ENCODE peak calls at places on chromosome 13, in five cellular contexts. Z is cardiac muscle cell, J is body of pancreas, F is epithelial cell of proximal tubule, D is lower lobe of right lung. R is an unnamed sample.

GRCh38 chr13:48873598-48873997 is 102.1 kb upstream of the FNDC3A start:
- DNase-seq in J (no peak), Z (peak), D (no peak), F (no peak), R (no peak)

GRCh38 chr13:48896312-48896711 is 79.4 kb upstream of the FNDC3A start:
- DNase-seq in F (no peak), Z (peak), D (no peak), J (no peak), R (no peak)

GRCh38 chr13:90926459-90926858 is 421.0 kb upstream of the MIR17HG start:
- DNase-seq in J (peak), F (peak), D (no peak), Z (peak), R (no peak)

GRCh38 chr13:52798770-52799430 is 49.5 kb downstream of the PCDH8 start:
- DNase-seq in D (no peak), J (no peak), Z (no peak), F (no peak), R (no peak)

GRCh38 chr13:77372275-77372674 is 45.4 kb upstream of the MYCBP2 start:
- DNase-seq in Z (no peak), J (no peak), F (no peak), D (no peak), R (no peak)

GRCh38 chr13:50319603-50320296 is 304.5 kb downstream of the KCNRG start:
- DNase-seq in J (no peak), D (no peak), F (no peak), Z (peak), R (no peak)

GRCh38 chr13:34246511-34246910 is 428.6 kb downstream of the RFC3 start:
- DNase-seq in D (no peak), J (no peak), F (peak), Z (peak), R (no peak)

GRCh38 chr13:67353891-67354459 is 123.8 kb upstream of the PCDH9 start:
- DNase-seq in J (no peak), Z (peak), D (no peak), F (no peak), R (no peak)

GRCh38 chr13:95039415-95039814 is 261.8 kb downstream of the ABCC4 start:
- DNase-seq in F (no peak), Z (no peak), D (no peak), J (no peak), R (no peak)

GRCh38 chr13:46577656-46578589 is 25.0 kb downstream of the LRCH1 start:
- DNase-seq in J (no peak), Z (no peak), F (no peak), D (no peak), R (no peak)

GRCh38 chr13:105920375-105920774 is 615.1 kb downstream of the EFNB2 start:
- DNase-seq in J (no peak), D (no peak), F (peak), Z (peak), R (no peak)

GRCh38 chr13:25908390-25908789 is 143.4 kb downstream of the SHISA2 start:
- DNase-seq in F (peak), D (no peak), Z (no peak), J (no peak), R (no peak)

GRCh38 chr13:112592647-112593046 is 4.7 kb upstream of the TUBGCP3 start:
- DNase-seq in J (peak), Z (no peak), F (no peak), D (no peak), R (no peak)

GRCh38 chr13:114045113-114045735 is 71.3 kb upstream of the C13orf46 start:
- DNase-seq in Z (no peak), F (no peak), J (no peak), D (no peak), R (no peak)

GRCh38 chr13:113152894-113153809 is 5.3 kb upstream of the PROZ start:
- DNase-seq in J (peak), F (no peak), Z (peak), D (peak), R (peak)

GRCh38 chr13:34942732-34943674 is 933 bp downstream of the NBEA start:
- DNase-seq in D (peak), J (peak), Z (peak), F (no peak), R (peak)

GRCh38 chr13:40442826-40443225 is 223.6 kb downstream of the FOXO1 start:
- DNase-seq in J (no peak), F (no peak), D (no peak), Z (no peak), R (no peak)

GRCh38 chr13:109241160-109241559 is 545.2 kb downstream of the IRS2 start:
- DNase-seq in F (no peak), Z (no peak), J (no peak), D (no peak), R (no peak)

GRCh38 chr13:108322206-108322824 is 52.8 kb downstream of the TNFSF13B start:
- DNase-seq in D (no peak), J (no peak), F (no peak), Z (peak), R (no peak)

GRCh38 chr13:100301418-100301817 is 212.5 kb downstream of the PCCA start:
- DNase-seq in J (peak), D (no peak), F (no peak), Z (no peak), R (no peak)

GRCh38 chr13:76795701-76796695 is 90.2 kb downstream of the KCTD12 start:
- DNase-seq in Z (no peak), J (no peak), D (no peak), F (no peak), R (no peak)

GRCh38 chr13:67048793-67049150 is 181.4 kb downstream of the PCDH9 start:
- DNase-seq in D (no peak), J (no peak), Z (peak), F (no peak), R (no peak)

GRCh38 chr13:38415233-38415632 is 65.6 kb downstream of the UFM1 start:
- DNase-seq in Z (no peak), J (no peak), F (no peak), D (no peak), R (no peak)

GRCh38 chr13:38418286-38418685 is 68.6 kb downstream of the UFM1 start:
- DNase-seq in F (no peak), Z (no peak), J (no peak), D (no peak), R (no peak)

GRCh38 chr13:38417241-38417640 is 67.6 kb downstream of the UFM1 start:
- DNase-seq in D (no peak), F (no peak), J (no peak), Z (no peak), R (no peak)

GRCh38 chr13:38419312-38419873 is 69.7 kb downstream of the UFM1 start:
- DNase-seq in Z (no peak), D (no peak), F (no peak), J (no peak), R (no peak)

GRCh38 chr13:38417727-38418126 is 68.1 kb downstream of the UFM1 start:
- DNase-seq in Z (peak), D (no peak), J (no peak), F (no peak), R (no peak)
- TF ChIP-seq CTCF in Z (peak), D (no peak), J (no peak), F (peak), R (no peak)

GRCh38 chr13:37806666-37807065 is 62.9 kb downstream of the TRPC4 start:
- DNase-seq in F (no peak), D (no peak), Z (no peak), J (no peak), R (no peak)
- TF ChIP-seq CTCF in F (peak), D (no peak), Z (no peak), J (no peak), R (no peak)

DNA sequence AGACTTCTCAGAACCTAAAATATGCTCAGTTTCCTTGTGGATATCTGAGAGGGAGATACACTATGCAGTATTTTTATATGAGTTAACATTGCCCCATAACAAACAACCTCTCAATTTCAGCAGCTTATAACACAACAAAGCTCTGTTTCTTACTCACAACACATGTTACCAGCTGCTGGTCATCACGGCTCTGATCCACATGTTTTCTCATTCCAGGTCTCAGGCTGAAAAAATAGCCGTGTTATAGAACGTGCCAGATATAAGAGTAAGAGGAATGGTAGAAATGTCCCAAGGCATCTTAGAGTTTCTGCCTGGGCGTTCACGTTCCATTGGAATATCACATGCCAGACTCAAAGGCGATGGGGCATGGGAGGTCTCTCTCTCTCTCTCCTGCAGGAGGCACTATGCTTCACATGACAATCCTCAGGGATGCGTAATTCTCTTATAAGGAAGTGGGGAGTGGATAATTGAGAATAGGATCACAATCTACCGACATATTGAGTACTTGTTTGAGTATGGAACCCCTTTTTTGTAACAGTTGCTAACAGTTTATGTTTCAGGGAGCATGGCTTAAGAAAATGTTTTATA is 246.6 kb downstream of the NHLRC3 start:
- DNase-seq in F (no peak), Z (peak), J (no peak), D (no peak), R (no peak)
- TF ChIP-seq CTCF in F (peak), Z (peak), J (no peak), D (no peak), R (no peak)

GRCh38 chr13:51731759-51732158 is 72.2 kb downstream of the DHRS12 start:
- DNase-seq in Z (peak), F (no peak), D (no peak), J (no peak), R (no peak)
- TF ChIP-seq CTCF in Z (peak), F (peak), D (peak), J (peak), R (no peak)

DNA sequence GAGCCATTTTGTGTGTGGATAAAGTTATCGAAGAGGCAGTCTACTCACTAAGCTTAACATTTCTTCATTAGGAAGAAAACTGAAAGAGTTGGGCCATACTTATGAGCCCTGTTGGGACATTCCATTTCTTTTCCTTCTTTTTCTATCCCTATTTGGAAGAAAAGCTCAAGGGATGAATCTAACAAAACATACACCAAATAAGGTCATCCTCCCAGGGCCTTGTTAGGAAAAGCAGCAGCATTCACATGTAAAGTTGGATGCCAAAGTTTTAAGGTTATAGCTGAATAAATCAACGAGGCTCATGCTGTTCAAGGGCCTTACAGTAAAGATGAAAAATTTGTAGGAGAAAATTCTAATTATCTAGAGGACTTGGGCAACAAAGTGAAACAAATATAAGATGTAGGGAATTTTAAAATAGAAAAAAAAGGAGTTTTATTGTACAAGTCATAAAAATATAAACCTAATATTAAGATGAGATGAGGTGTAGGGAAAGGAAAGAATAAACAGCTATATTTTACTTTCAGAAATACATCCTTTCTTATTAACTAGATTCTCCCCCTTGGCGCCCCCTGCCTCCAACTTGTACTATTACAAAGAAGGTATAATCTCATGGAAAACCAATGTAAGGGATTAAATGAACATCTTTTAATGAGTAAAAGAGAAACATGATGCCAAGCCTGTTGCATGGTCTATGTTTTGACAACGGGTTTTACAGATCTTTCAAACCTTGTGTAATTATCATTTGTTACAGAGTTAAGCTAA is 160.4 kb downstream of the PCDH20 start:
- DNase-seq in D (no peak), F (no peak), Z (peak), J (no peak), R (no peak)
- TF ChIP-seq CTCF in D (no peak), F (peak), Z (peak), J (no peak), R (peak)

GRCh38 chr13:20297181-20297580 is 65.1 kb upstream of the GJB6 start:
- DNase-seq in J (no peak), F (no peak), D (no peak), Z (no peak), R (no peak)

GRCh38 chr13:20291675-20292074 is 59.6 kb upstream of the GJB6 start:
- DNase-seq in Z (no peak), J (no peak), D (no peak), F (no peak), R (no peak)

GRCh38 chr13:20295956-20296355 is 63.8 kb upstream of the GJB6 start:
- DNase-seq in Z (no peak), D (no peak), F (no peak), J (no peak), R (no peak)

GRCh38 chr13:20291037-20291436 is 58.9 kb upstream of the GJB6 start:
- DNase-seq in J (no peak), D (no peak), F (no peak), Z (no peak), R (no peak)

GRCh38 chr13:20294497-20294896 is 62.4 kb upstream of the GJB6 start:
- DNase-seq in D (no peak), F (no peak), J (no peak), Z (no peak), R (no peak)
- TF ChIP-seq CTCF in D (no peak), F (peak), J (no peak), Z (peak), R (peak)